ENCODE peak calls at places on chromosomes 1 and 21, in seven cellular contexts. One of them, this sample, is unnamed.

GRCh38 chr1:86636898-86637297 is 67.5 kb upstream of the SH3GLB1 start:
- DNase-seq in dorsolateral prefrontal cortex: no peak
- DNase-seq in mesothelial cell of epicardium: no peak
- DNase-seq in SK-N-SH: no peak
- DNase-seq in GM12864: no peak
- DNase-seq in left lung: no peak
- DNase-seq in uterus: no peak
- DNase-seq in this sample: no peak

GRCh38 chr1:211352985-211353515 is 26.4 kb downstream of the TRAF5 start:
- DNase-seq in dorsolateral prefrontal cortex: no peak
- DNase-seq in mesothelial cell of epicardium: no peak
- DNase-seq in SK-N-SH: no peak
- DNase-seq in GM12864: peak
- DNase-seq in left lung: no peak
- DNase-seq in uterus: peak
- DNase-seq in this sample: peak

GRCh38 chr1:108801101-108801500 is 54.6 kb downstream of the STXBP3 start:
- DNase-seq in dorsolateral prefrontal cortex: no peak
- DNase-seq in mesothelial cell of epicardium: no peak
- DNase-seq in SK-N-SH: no peak
- DNase-seq in GM12864: no peak
- DNase-seq in left lung: no peak
- DNase-seq in uterus: no peak
- DNase-seq in this sample: no peak

GRCh38 chr1:216919033-216919970 is 196.1 kb upstream of the ESRRG start:
- DNase-seq in dorsolateral prefrontal cortex: no peak
- DNase-seq in mesothelial cell of epicardium: no peak
- DNase-seq in SK-N-SH: no peak
- DNase-seq in GM12864: no peak
- DNase-seq in left lung: no peak
- DNase-seq in uterus: no peak
- DNase-seq in this sample: no peak

GRCh38 chr1:81547912-81548303 is 252.8 kb upstream of the ADGRL2 start:
- DNase-seq in dorsolateral prefrontal cortex: no peak
- DNase-seq in mesothelial cell of epicardium: no peak
- DNase-seq in SK-N-SH: no peak
- DNase-seq in GM12864: peak
- DNase-seq in left lung: no peak
- DNase-seq in uterus: no peak
- DNase-seq in this sample: no peak

GRCh38 chr1:156086256-156086662 is 4.0 kb upstream of the MEX3A start:
- DNase-seq in dorsolateral prefrontal cortex: no peak
- DNase-seq in mesothelial cell of epicardium: no peak
- DNase-seq in SK-N-SH: no peak
- DNase-seq in GM12864: no peak
- DNase-seq in left lung: no peak
- DNase-seq in uterus: no peak
- DNase-seq in this sample: no peak

GRCh38 chr21:17869115-17869514 is 50.0 kb upstream of the C21orf91 start:
- DNase-seq in dorsolateral prefrontal cortex: no peak
- DNase-seq in mesothelial cell of epicardium: no peak
- DNase-seq in SK-N-SH: no peak
- DNase-seq in GM12864: no peak
- DNase-seq in left lung: no peak
- DNase-seq in uterus: no peak
- DNase-seq in this sample: no peak

GRCh38 chr1:194194724-194195123 is 1008.3 kb upstream of the B3GALT2 start:
- DNase-seq in dorsolateral prefrontal cortex: no peak
- DNase-seq in mesothelial cell of epicardium: no peak
- DNase-seq in SK-N-SH: no peak
- DNase-seq in GM12864: no peak
- DNase-seq in left lung: no peak
- DNase-seq in uterus: no peak
- DNase-seq in this sample: no peak

GRCh38 chr1:58466618-58467241 is 79.8 kb downstream of the OMA1 start:
- DNase-seq in dorsolateral prefrontal cortex: no peak
- DNase-seq in mesothelial cell of epicardium: no peak
- DNase-seq in SK-N-SH: no peak
- DNase-seq in GM12864: no peak
- DNase-seq in left lung: no peak
- DNase-seq in uterus: no peak
- DNase-seq in this sample: no peak

GRCh38 chr1:247448107-247448778 is 9.7 kb downstream of the OR2B11 start:
- DNase-seq in dorsolateral prefrontal cortex: peak
- DNase-seq in mesothelial cell of epicardium: no peak
- DNase-seq in SK-N-SH: peak
- DNase-seq in GM12864: no peak
- DNase-seq in left lung: peak
- DNase-seq in uterus: peak
- DNase-seq in this sample: no peak

GRCh38 chr1:171346866-171347265 is 32.9 kb downstream of the FMO4 start:
- DNase-seq in dorsolateral prefrontal cortex: no peak
- DNase-seq in mesothelial cell of epicardium: no peak
- DNase-seq in SK-N-SH: no peak
- DNase-seq in GM12864: no peak
- DNase-seq in left lung: no peak
- DNase-seq in uterus: no peak
- DNase-seq in this sample: no peak

GRCh38 chr1:68571499-68571898 is 74.6 kb upstream of the DEPDC1 start:
- DNase-seq in dorsolateral prefrontal cortex: no peak
- DNase-seq in mesothelial cell of epicardium: no peak
- DNase-seq in SK-N-SH: no peak
- DNase-seq in GM12864: no peak
- DNase-seq in left lung: no peak
- DNase-seq in uterus: no peak
- DNase-seq in this sample: no peak

GRCh38 chr21:31008355-31008754 is 29.9 kb downstream of the KRTAP19-8 start:
- DNase-seq in dorsolateral prefrontal cortex: no peak
- DNase-seq in mesothelial cell of epicardium: no peak
- DNase-seq in SK-N-SH: no peak
- DNase-seq in GM12864: no peak
- DNase-seq in left lung: no peak
- DNase-seq in uterus: no peak
- DNase-seq in this sample: no peak

GRCh38 chr1:41313661-41314131 is 47.5 kb upstream of the FOXO6 start:
- DNase-seq in dorsolateral prefrontal cortex: no peak
- DNase-seq in mesothelial cell of epicardium: no peak
- DNase-seq in SK-N-SH: peak
- DNase-seq in GM12864: no peak
- DNase-seq in left lung: no peak
- DNase-seq in uterus: no peak
- DNase-seq in this sample: no peak

GRCh38 chr1:201666645-201667044 is 127.7 kb downstream of the NAV1 start:
- DNase-seq in dorsolateral prefrontal cortex: no peak
- DNase-seq in mesothelial cell of epicardium: no peak
- DNase-seq in SK-N-SH: no peak
- DNase-seq in GM12864: no peak
- DNase-seq in left lung: no peak
- DNase-seq in uterus: no peak
- DNase-seq in this sample: no peak

GRCh38 chr1:204578867-204579664 is 62.9 kb downstream of the MDM4 start:
- DNase-seq in dorsolateral prefrontal cortex: no peak
- DNase-seq in mesothelial cell of epicardium: no peak
- DNase-seq in SK-N-SH: no peak
- DNase-seq in GM12864: peak
- DNase-seq in left lung: no peak
- DNase-seq in uterus: no peak
- DNase-seq in this sample: no peak

GRCh38 chr1:175576870-175577269 is 166.5 kb downstream of the TNR start:
- DNase-seq in dorsolateral prefrontal cortex: no peak
- DNase-seq in mesothelial cell of epicardium: no peak
- DNase-seq in SK-N-SH: no peak
- DNase-seq in GM12864: no peak
- DNase-seq in left lung: no peak
- DNase-seq in uterus: no peak
- DNase-seq in this sample: no peak

GRCh38 chr1:157089789-157090188 is 9.8 kb downstream of the ETV3L start:
- DNase-seq in dorsolateral prefrontal cortex: no peak
- DNase-seq in mesothelial cell of epicardium: no peak
- DNase-seq in SK-N-SH: no peak
- DNase-seq in GM12864: no peak
- DNase-seq in left lung: no peak
- DNase-seq in uterus: no peak
- DNase-seq in this sample: no peak

DNA sequence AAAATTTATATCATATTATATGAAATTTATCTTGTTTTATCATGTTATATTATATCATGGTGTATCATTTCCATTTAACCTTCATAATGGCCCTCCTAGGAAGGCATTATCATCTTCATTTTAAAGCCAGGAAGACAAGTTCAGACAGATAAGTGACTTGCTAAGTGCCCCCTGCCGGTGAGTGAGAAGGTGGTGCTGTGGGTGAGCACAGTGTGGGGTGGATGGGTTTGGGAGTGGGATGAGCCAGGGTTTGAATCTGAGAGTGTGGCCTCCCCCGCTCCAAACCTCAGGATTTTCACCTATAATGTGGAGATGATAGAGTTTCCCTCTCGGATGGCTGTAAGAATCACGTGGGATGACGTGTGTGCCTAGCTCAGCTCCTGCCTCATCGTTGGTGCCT is 108.7 kb upstream of the IGSF21 start:
- DNase-seq in dorsolateral prefrontal cortex: no peak
- DNase-seq in mesothelial cell of epicardium: no peak
- DNase-seq in SK-N-SH: no peak
- DNase-seq in GM12864: no peak
- DNase-seq in left lung: no peak
- DNase-seq in uterus: no peak
- DNase-seq in this sample: no peak
- TF ChIP-seq CTCF in dorsolateral prefrontal cortex: no peak
- TF ChIP-seq CTCF in mesothelial cell of epicardium: no peak
- TF ChIP-seq CTCF in SK-N-SH: peak
- TF ChIP-seq CTCF in GM12864: peak
- TF ChIP-seq CTCF in left lung: no peak
- TF ChIP-seq CTCF in uterus: no peak
- TF ChIP-seq CTCF in this sample: no peak

DNA sequence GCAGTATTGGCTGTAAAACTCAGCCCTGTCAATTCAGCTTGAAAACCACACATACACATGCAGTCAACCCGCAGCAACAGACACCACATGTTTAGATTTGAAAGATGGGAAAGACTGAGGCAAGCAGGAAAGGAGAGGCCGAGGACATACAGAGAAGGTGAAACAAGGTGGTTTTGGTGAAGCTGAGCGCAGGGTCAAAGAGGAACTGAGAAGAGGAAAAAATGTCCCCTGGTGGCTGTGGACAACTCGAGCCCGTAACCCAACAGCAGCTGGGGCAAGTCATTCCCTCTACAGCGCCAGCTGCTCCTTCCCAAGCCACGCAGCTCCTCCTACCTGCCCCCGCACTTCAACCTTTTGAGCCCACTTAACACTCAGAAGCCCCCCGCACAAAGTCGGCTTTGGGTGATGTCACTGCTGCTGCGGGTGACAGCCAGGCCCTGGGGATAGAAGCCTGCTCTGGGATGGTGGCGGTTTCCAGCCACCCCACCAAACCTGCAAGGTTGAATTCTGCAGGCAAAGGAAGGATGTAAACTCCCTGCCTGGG is 63.0 kb downstream of the KCNN3 start:
- DNase-seq in dorsolateral prefrontal cortex: no peak
- DNase-seq in mesothelial cell of epicardium: no peak
- DNase-seq in SK-N-SH: no peak
- DNase-seq in GM12864: peak
- DNase-seq in left lung: no peak
- DNase-seq in uterus: no peak
- DNase-seq in this sample: no peak
- TF ChIP-seq CTCF in dorsolateral prefrontal cortex: no peak
- TF ChIP-seq CTCF in mesothelial cell of epicardium: no peak
- TF ChIP-seq CTCF in SK-N-SH: no peak
- TF ChIP-seq CTCF in GM12864: peak
- TF ChIP-seq CTCF in left lung: no peak
- TF ChIP-seq CTCF in uterus: no peak
- TF ChIP-seq CTCF in this sample: no peak

GRCh38 chr1:24782689-24783088 is 37.4 kb downstream of the CLIC4 start:
- DNase-seq in dorsolateral prefrontal cortex: no peak
- DNase-seq in mesothelial cell of epicardium: no peak
- DNase-seq in SK-N-SH: no peak
- DNase-seq in GM12864: no peak
- DNase-seq in left lung: no peak
- DNase-seq in uterus: no peak
- DNase-seq in this sample: no peak

GRCh38 chr1:24776821-24777220 is 31.6 kb downstream of the CLIC4 start:
- DNase-seq in dorsolateral prefrontal cortex: no peak
- DNase-seq in mesothelial cell of epicardium: no peak
- DNase-seq in SK-N-SH: no peak
- DNase-seq in GM12864: no peak
- DNase-seq in left lung: no peak
- DNase-seq in uterus: no peak
- DNase-seq in this sample: no peak

GRCh38 chr1:24783713-24784112 is 38.5 kb downstream of the CLIC4 start:
- DNase-seq in dorsolateral prefrontal cortex: no peak
- DNase-seq in mesothelial cell of epicardium: no peak
- DNase-seq in SK-N-SH: no peak
- DNase-seq in GM12864: no peak
- DNase-seq in left lung: no peak
- DNase-seq in uterus: no peak
- DNase-seq in this sample: no peak

GRCh38 chr1:24778141-24778540 is 32.9 kb downstream of the CLIC4 start:
- DNase-seq in dorsolateral prefrontal cortex: no peak
- DNase-seq in mesothelial cell of epicardium: no peak
- DNase-seq in SK-N-SH: no peak
- DNase-seq in GM12864: no peak
- DNase-seq in left lung: no peak
- DNase-seq in uterus: no peak
- DNase-seq in this sample: no peak

DNA sequence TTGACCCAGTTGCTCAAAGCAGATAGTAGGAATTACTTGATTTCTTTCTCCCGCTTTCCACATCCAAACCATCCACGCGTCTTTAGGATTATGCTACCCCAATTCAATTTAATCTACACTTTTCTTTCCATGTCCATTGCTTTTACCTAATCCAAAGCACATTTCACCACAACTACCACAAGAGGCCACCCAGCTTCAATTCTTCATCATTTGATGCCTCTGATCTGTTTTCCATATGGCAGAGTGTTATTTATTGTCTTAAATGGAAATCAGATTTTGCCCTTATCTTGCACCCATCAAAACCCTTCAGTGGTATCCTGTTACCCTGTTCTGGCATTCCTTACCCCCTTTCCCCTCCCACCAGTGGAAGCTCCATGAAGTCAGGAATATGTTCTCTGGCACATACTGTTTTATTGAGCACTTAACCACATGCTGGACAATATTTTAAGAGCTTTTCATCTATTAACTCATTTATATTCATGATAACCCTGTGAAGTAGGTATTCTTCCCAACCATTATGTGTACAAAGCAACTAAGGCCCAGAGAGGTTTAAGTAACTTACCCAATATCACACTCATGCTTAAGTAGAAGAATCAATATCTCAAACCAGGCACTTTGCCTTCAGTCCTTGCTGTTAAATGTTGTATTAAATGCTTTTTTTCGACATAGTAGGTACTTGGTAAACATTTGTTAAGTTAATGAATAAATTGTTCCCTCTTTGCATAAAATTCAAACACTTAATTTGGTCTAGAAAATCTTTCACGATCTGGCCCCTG is 34.6 kb downstream of the CLIC4 start:
- DNase-seq in dorsolateral prefrontal cortex: no peak
- DNase-seq in mesothelial cell of epicardium: no peak
- DNase-seq in SK-N-SH: no peak
- DNase-seq in GM12864: no peak
- DNase-seq in left lung: no peak
- DNase-seq in uterus: no peak
- DNase-seq in this sample: no peak
- TF ChIP-seq CTCF in dorsolateral prefrontal cortex: no peak
- TF ChIP-seq CTCF in mesothelial cell of epicardium: no peak
- TF ChIP-seq CTCF in SK-N-SH: peak
- TF ChIP-seq CTCF in GM12864: no peak
- TF ChIP-seq CTCF in left lung: no peak
- TF ChIP-seq CTCF in uterus: no peak
- TF ChIP-seq CTCF in this sample: no peak

GRCh38 chr1:198686069-198686728 is 47.4 kb downstream of the PTPRC start:
- DNase-seq in dorsolateral prefrontal cortex: no peak
- DNase-seq in mesothelial cell of epicardium: no peak
- DNase-seq in SK-N-SH: no peak
- DNase-seq in GM12864: no peak
- DNase-seq in left lung: no peak
- DNase-seq in uterus: no peak
- DNase-seq in this sample: no peak
- TF ChIP-seq CTCF in dorsolateral prefrontal cortex: no peak
- TF ChIP-seq CTCF in mesothelial cell of epicardium: peak
- TF ChIP-seq CTCF in SK-N-SH: peak
- TF ChIP-seq CTCF in GM12864: no peak
- TF ChIP-seq CTCF in left lung: peak
- TF ChIP-seq CTCF in uterus: no peak
- TF ChIP-seq CTCF in this sample: peak